ENCODE peak calls at places on chromosomes 3 and 15, in five cellular contexts. K is heart left ventricle; M is naive thymus-derived CD4-positive, alpha-beta T cell; S is Panc1; T is neural progenitor cell. P is an unnamed sample.

GRCh38 chr3:140086642-140087041 is 151.7 kb downstream of the CLSTN2 start:
- DNase-seq in K (no peak), M (no peak), S (no peak), T (no peak), P (no peak)

GRCh38 chr15:73457334-73457733 is 14.4 kb downstream of the REC114 start:
- DNase-seq in K (no peak), M (no peak), S (no peak), T (no peak), P (no peak)

GRCh38 chr15:76340198-76340801 is 3.7 kb downstream of the ISL2 start:
- DNase-seq in K (no peak), M (peak; percentile 21), S (no peak), T (peak; percentile 78), P (no peak)

GRCh38 chr3:138609898-138610266 is 1.3 kb downstream of the FAIM start:
- DNase-seq in K (no peak), M (no peak), S (no peak), T (no peak), P (no peak)

GRCh38 chr3:69791919-69792399 is 52.7 kb downstream of the MITF start:
- DNase-seq in K (no peak), M (no peak), S (no peak), T (no peak), P (no peak)

GRCh38 chr3:195259146-195259563 is 11.8 kb downstream of the XXYLT1 start:
- DNase-seq in K (no peak), M (peak; percentile 22), S (no peak), T (no peak), P (no peak)

GRCh38 chr15:48856947-48857346 is 21.0 kb upstream of the EID1 start:
- DNase-seq in K (no peak), M (no peak), S (no peak), T (peak; percentile 51), P (no peak)

GRCh38 chr3:120357807-120358206 is 8.7 kb upstream of the LRRC58 start:
- DNase-seq in K (no peak), M (no peak), S (no peak), T (no peak), P (no peak)

GRCh38 chr3:188264231-188265213 is 110.6 kb downstream of the LPP start:
- DNase-seq in K (peak; percentile 38), M (no peak), S (no peak), T (no peak), P (no peak)

GRCh38 chr3:45832691-45833090 is 9.2 kb downstream of the LZTFL1 start:
- DNase-seq in K (no peak), M (no peak), S (no peak), T (peak; percentile 27), P (no peak)

GRCh38 chr3:65924762-65925161 is 114.0 kb downstream of the MAGI1 start:
- DNase-seq in K (no peak), M (no peak), S (no peak), T (no peak), P (no peak)

GRCh38 chr3:65928110-65928509 is 110.6 kb downstream of the MAGI1 start:
- DNase-seq in K (no peak), M (no peak), S (no peak), T (no peak), P (no peak)

GRCh38 chr3:65927576-65927975 is 111.1 kb downstream of the MAGI1 start:
- DNase-seq in K (no peak), M (no peak), S (no peak), T (no peak), P (no peak)

GRCh38 chr3:65922441-65922840 is 116.3 kb downstream of the MAGI1 start:
- DNase-seq in K (no peak), M (no peak), S (no peak), T (no peak), P (no peak)

DNA sequence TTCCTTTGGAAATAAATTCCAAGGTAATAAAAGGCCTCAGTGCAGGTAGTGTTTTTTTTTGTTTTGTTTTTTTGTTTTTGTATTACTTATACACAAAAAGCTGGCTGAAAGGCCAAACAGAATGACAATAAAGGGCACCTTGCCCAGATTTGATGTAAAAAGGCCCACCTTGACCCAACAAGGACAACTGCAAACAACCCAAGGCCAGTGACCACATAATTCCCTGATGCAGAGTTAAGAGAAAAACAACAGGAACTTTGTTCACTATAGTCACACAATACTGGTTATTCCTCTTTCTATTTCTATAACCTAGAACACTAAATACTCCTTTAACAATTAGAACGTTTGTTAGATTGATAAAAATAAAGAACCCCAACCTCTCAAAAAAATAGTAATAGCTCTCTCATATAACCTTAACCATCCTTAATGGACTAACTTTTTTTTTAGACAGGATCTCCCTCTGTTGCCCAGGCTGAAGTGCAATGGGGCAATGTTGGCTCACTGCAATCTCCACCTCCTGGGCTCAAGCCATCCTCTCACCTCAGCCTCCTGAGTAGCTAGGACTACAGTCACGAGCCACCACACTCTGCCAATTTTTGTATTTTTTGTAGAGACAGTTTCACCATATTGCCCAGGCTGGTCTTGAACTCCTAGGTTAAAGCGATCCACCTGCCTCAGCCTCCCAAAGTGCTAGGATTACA is 113.3 kb downstream of the MAGI1 start:
- DNase-seq in K (no peak), M (no peak), S (no peak), T (no peak), P (no peak)
- H3K27ac ChIP-seq in K (no peak overlapping the region), M (no peak overlapping the region), S (no peak overlapping the region), T (no peak overlapping the region), P (no peak overlapping the region)

DNA sequence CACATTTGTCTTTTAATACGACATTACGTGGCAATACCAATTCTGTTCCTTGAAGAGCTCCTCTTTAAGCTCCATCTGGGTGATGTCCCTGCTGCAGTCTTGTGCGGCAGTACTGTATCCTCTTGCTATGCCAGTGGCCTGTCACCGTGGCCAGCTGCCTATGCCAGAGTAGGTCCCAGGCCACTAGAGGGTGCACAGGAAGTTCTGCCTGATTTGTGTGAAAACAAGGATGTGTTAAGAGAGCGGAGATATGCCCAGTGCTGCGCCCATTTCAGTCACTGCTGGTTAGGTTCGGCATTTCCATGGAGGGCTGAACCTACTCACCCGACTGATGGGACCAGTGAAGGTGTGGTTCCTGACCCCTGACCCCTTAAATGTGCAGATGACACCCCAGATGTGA is 25.2 kb downstream of the NIPA1 start:
- DNase-seq in K (no peak), M (no peak), S (no peak), T (peak; percentile 54), P (peak; percentile 49)
- H3K27ac ChIP-seq in K (no peak overlapping the region), M (no peak overlapping the region), S (no peak overlapping the region), T (no peak overlapping the region), P (no peak overlapping the region)

GRCh38 chr3:42115946-42116345 is 24.8 kb downstream of the TRAK1 start:
- DNase-seq in K (no peak), M (no peak), S (no peak), T (no peak), P (no peak)

GRCh38 chr3:42115223-42115622 is 24.1 kb downstream of the TRAK1 start:
- DNase-seq in K (peak; percentile 51), M (no peak), S (no peak), T (no peak), P (no peak)

GRCh38 chr3:42117175-42118008 is 26.2 kb downstream of the TRAK1 start:
- DNase-seq in K (peak; percentile 63), M (no peak), S (no peak), T (peak; percentile 49), P (no peak)

GRCh38 chr3:42116466-42116865 is 25.3 kb downstream of the TRAK1 start:
- DNase-seq in K (no peak), M (no peak), S (no peak), T (no peak), P (no peak)

DNA sequence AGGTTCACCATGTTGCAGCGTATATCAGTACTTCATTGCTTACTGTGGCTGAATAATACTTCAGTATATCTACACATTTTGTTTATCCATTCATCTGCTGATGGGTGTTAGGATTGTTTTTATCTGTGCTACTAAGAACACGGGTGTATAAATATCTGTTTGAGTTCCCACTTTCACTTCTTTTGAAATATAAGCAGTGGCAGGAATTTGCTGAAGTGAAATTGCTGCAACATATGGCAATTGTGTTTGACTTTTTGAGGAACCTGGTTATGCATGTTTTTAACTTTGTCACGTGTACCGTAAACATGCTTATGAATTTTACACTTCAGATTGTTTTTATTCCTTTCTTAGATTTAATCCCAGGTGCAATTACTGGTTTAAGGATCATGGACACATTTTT is 23.0 kb downstream of the TRAK1 start:
- DNase-seq in K (no peak), M (no peak), S (no peak), T (no peak), P (no peak)
- H3K27ac ChIP-seq in K (no peak overlapping the region), M (no peak overlapping the region), S (no peak overlapping the region), T (no peak overlapping the region), P (no peak overlapping the region)

GRCh38 chr3:111730143-111730542 is 128.9 kb upstream of the PHLDB2 start:
- DNase-seq in K (no peak), M (no peak), S (no peak), T (no peak), P (no peak)

GRCh38 chr3:111733154-111733553 is 125.9 kb upstream of the PHLDB2 start:
- DNase-seq in K (no peak), M (no peak), S (no peak), T (no peak), P (no peak)

GRCh38 chr3:111733856-111734255 is 125.2 kb upstream of the PHLDB2 start:
- DNase-seq in K (no peak), M (no peak), S (no peak), T (no peak), P (no peak)

GRCh38 chr3:111734652-111735051 is 124.4 kb upstream of the PHLDB2 start:
- DNase-seq in K (no peak), M (no peak), S (no peak), T (no peak), P (no peak)

DNA sequence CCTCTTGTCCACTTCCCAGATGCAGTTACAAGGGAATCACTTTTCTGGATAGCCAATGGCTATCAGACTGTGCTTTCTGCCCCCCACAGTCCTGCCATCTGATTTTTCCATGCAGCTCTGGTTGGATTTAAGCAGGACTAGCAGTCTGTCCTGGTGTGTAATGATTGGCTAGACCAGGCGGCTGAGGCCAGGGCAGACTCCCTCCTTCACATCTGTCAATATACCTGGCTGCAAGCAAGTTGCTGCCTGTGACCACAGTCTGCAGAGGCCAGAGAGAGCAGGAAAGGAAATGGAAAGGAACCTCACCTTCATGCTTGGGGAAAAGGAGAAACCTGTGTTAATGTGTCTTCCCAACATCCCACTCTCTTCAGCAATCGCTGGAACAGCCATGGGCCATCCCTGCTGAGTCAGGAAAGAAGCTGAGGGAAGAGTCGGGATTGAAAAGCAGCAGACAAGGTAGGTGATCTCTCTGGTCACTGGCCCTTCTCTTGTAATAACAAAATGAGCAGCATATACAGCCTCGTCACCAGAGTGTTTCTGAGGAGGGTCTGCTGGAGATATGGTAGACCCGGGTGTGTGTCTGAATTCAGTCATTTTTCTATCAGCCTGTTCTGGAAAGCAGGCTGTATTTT is 126.7 kb upstream of the PHLDB2 start:
- DNase-seq in K (no peak), M (no peak), S (no peak), T (no peak), P (peak; percentile 78)
- H3K27ac ChIP-seq in K (no peak overlapping the region), M (no peak overlapping the region), S (no peak overlapping the region), T (no peak overlapping the region), P (peak overlapping the region; percentile 92)